ENCODE peak calls at places on chromosomes 7 and 10, in five cellular contexts. One of them, this sample, is unnamed.

GRCh38 chr7:144671429-144671828 is 164.4 kb downstream of the TPK1 start:
- DNase-seq in fibroblast of lung: no peak
- DNase-seq in body of pancreas: no peak
- DNase-seq in hepatocyte: no peak
- DNase-seq in PC-9: no peak
- DNase-seq in this sample: no peak

GRCh38 chr10:91653214-91653875 is 20.5 kb upstream of the PPP1R3C start:
- DNase-seq in body of pancreas: no peak
- DNase-seq in fibroblast of lung: peak; percentile 97
- DNase-seq in PC-9: peak; percentile 32
- DNase-seq in hepatocyte: no peak
- DNase-seq in this sample: no peak

GRCh38 chr10:4704034-4704545 is 121.9 kb upstream of the AKR1E2 start:
- DNase-seq in hepatocyte: peak; percentile 15
- DNase-seq in body of pancreas: peak; percentile 12
- DNase-seq in PC-9: peak; percentile 93
- DNase-seq in fibroblast of lung: peak; percentile 100
- DNase-seq in this sample: no peak

GRCh38 chr10:131546086-131546810 is 234.7 kb upstream of the TCERG1L start:
- DNase-seq in PC-9: peak; percentile 48
- DNase-seq in hepatocyte: peak; percentile 39
- DNase-seq in body of pancreas: no peak
- DNase-seq in fibroblast of lung: no peak
- DNase-seq in this sample: no peak

GRCh38 chr7:68125173-68125572 is 1128.5 kb downstream of the TYW1 start:
- DNase-seq in PC-9: no peak
- DNase-seq in hepatocyte: no peak
- DNase-seq in fibroblast of lung: no peak
- DNase-seq in body of pancreas: no peak
- DNase-seq in this sample: no peak

GRCh38 chr7:101119876-101120275 is 7.0 kb upstream of the SERPINE1 start:
- DNase-seq in fibroblast of lung: peak; percentile 90
- DNase-seq in body of pancreas: no peak
- DNase-seq in PC-9: no peak
- DNase-seq in hepatocyte: no peak
- DNase-seq in this sample: no peak

GRCh38 chr10:43131256-43131655 is 7.0 kb upstream of the CSGALNACT2 start:
- DNase-seq in fibroblast of lung: no peak
- DNase-seq in body of pancreas: no peak
- DNase-seq in hepatocyte: no peak
- DNase-seq in PC-9: no peak
- DNase-seq in this sample: no peak

GRCh38 chr7:575425-576366 is 56.0 kb upstream of the PDGFA start:
- DNase-seq in fibroblast of lung: no peak
- DNase-seq in PC-9: no peak
- DNase-seq in body of pancreas: no peak
- DNase-seq in hepatocyte: no peak
- DNase-seq in this sample: no peak

GRCh38 chr10:100157140-100157539 is 28.7 kb downstream of the ERLIN1 start:
- DNase-seq in hepatocyte: no peak
- DNase-seq in PC-9: no peak
- DNase-seq in body of pancreas: no peak
- DNase-seq in fibroblast of lung: no peak
- DNase-seq in this sample: no peak

GRCh38 chr7:7521259-7521658 is 14.4 kb downstream of the COL28A1 start:
- DNase-seq in PC-9: no peak
- DNase-seq in hepatocyte: no peak
- DNase-seq in fibroblast of lung: no peak
- DNase-seq in body of pancreas: no peak
- DNase-seq in this sample: no peak

GRCh38 chr10:70726909-70727495 is 54.7 kb downstream of the ADAMTS14 start:
- DNase-seq in body of pancreas: no peak
- DNase-seq in fibroblast of lung: no peak
- DNase-seq in hepatocyte: no peak
- DNase-seq in PC-9: no peak
- DNase-seq in this sample: no peak

GRCh38 chr10:12324530-12324929 is 24.8 kb upstream of the CAMK1D start:
- DNase-seq in hepatocyte: no peak
- DNase-seq in body of pancreas: no peak
- DNase-seq in fibroblast of lung: no peak
- DNase-seq in PC-9: no peak
- DNase-seq in this sample: no peak

GRCh38 chr7:142961595-142961972 is 579 bp downstream of the KEL start:
- DNase-seq in fibroblast of lung: no peak
- DNase-seq in body of pancreas: no peak
- DNase-seq in PC-9: no peak
- DNase-seq in hepatocyte: no peak
- DNase-seq in this sample: no peak

GRCh38 chr7:24727165-24728120 is 29.8 kb downstream of the GSDME start:
- DNase-seq in fibroblast of lung: no peak
- DNase-seq in PC-9: no peak
- DNase-seq in body of pancreas: no peak
- DNase-seq in hepatocyte: no peak
- DNase-seq in this sample: no peak

GRCh38 chr7:158292948-158293347 is 294.7 kb downstream of the PTPRN2 start:
- DNase-seq in hepatocyte: no peak
- DNase-seq in fibroblast of lung: no peak
- DNase-seq in PC-9: no peak
- DNase-seq in body of pancreas: no peak
- DNase-seq in this sample: no peak

GRCh38 chr7:91348686-91349085 is 84.5 kb downstream of the FZD1 start:
- DNase-seq in body of pancreas: no peak
- DNase-seq in PC-9: no peak
- DNase-seq in fibroblast of lung: peak; percentile 47
- DNase-seq in hepatocyte: no peak
- DNase-seq in this sample: no peak

GRCh38 chr10:103676058-103676785 is 179.2 kb downstream of the SH3PXD2A start:
- DNase-seq in PC-9: no peak
- DNase-seq in hepatocyte: peak; percentile 59
- DNase-seq in fibroblast of lung: peak; percentile 63
- DNase-seq in body of pancreas: peak; percentile 42
- DNase-seq in this sample: no peak

GRCh38 chr7:90178592-90179279 is 24.5 kb downstream of the STEAP1 start:
- DNase-seq in body of pancreas: no peak
- DNase-seq in PC-9: peak; percentile 87
- DNase-seq in fibroblast of lung: peak; percentile 93
- DNase-seq in hepatocyte: peak; percentile 15
- DNase-seq in this sample: no peak

GRCh38 chr7:2754086-2754485 is 66.1 kb downstream of the AMZ1 start:
- DNase-seq in hepatocyte: no peak
- DNase-seq in PC-9: no peak
- DNase-seq in fibroblast of lung: peak; percentile 51
- DNase-seq in body of pancreas: no peak
- DNase-seq in this sample: no peak

GRCh38 chr7:73799282-73800141 is 29.4 kb upstream of the CLDN3 start:
- DNase-seq in body of pancreas: no peak
- DNase-seq in hepatocyte: no peak
- DNase-seq in PC-9: peak; percentile 46
- DNase-seq in fibroblast of lung: no peak
- DNase-seq in this sample: no peak

GRCh38 chr10:3711918-3712317 is 73.1 kb downstream of the KLF6 start:
- DNase-seq in body of pancreas: no peak
- DNase-seq in fibroblast of lung: no peak
- DNase-seq in PC-9: no peak
- DNase-seq in hepatocyte: no peak
- DNase-seq in this sample: no peak

GRCh38 chr7:1906087-1906830 is 236.2 kb downstream of the ELFN1 start:
- DNase-seq in hepatocyte: no peak
- DNase-seq in fibroblast of lung: no peak
- DNase-seq in PC-9: no peak
- DNase-seq in body of pancreas: no peak
- DNase-seq in this sample: no peak

GRCh38 chr7:155289107-155289506 is 8.6 kb upstream of the INSIG1 start:
- DNase-seq in hepatocyte: no peak
- DNase-seq in body of pancreas: no peak
- DNase-seq in fibroblast of lung: no peak
- DNase-seq in PC-9: no peak
- DNase-seq in this sample: no peak

GRCh38 chr10:61896854-61897661 is 4.4 kb upstream of the ARID5B start:
- DNase-seq in fibroblast of lung: peak; percentile 66
- DNase-seq in hepatocyte: peak; percentile 75
- DNase-seq in body of pancreas: peak; percentile 80
- DNase-seq in PC-9: no peak
- DNase-seq in this sample: peak; percentile 76

GRCh38 chr7:88226886-88227516 is 7.2 kb upstream of the SRI start:
- DNase-seq in body of pancreas: peak; percentile 81
- DNase-seq in PC-9: peak; percentile 99
- DNase-seq in fibroblast of lung: peak; percentile 74
- DNase-seq in hepatocyte: peak; percentile 76
- DNase-seq in this sample: no peak

GRCh38 chr10:10623958-10624590 is 393.6 kb upstream of the CELF2 start:
- DNase-seq in fibroblast of lung: no peak
- DNase-seq in hepatocyte: no peak
- DNase-seq in PC-9: no peak
- DNase-seq in body of pancreas: no peak
- DNase-seq in this sample: no peak

GRCh38 chr10:13485623-13486022 is 43.2 kb downstream of the BEND7 start:
- DNase-seq in body of pancreas: no peak
- DNase-seq in hepatocyte: no peak
- DNase-seq in fibroblast of lung: no peak
- DNase-seq in PC-9: no peak
- DNase-seq in this sample: no peak

DNA sequence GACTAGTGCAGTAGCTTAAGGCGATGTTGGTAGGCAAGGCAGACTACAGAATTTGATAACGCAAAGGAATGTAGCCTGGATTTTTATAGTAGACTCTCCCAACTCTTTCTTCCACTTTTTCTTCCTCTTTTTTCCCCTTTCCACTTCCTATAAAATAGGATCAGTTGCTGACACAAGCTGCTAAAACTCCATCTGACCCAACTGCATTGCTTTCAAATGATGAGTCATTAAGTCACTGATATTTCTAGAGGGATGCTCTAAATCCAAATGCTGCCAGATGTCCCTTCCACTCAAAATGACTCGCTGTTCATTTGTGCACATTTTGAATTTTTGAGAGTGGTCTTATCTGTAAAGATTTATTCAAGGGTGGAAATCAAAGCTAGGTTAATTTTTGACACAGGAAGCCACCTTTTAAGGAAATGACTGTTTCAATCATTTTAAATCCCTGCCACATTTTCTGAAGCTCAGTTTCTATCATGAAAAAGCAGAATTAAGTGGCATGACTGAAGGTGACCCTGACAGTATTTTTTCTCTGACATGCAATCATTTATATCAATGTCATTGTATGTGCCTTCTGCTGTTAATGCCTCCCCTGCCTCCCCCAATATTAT is 25.8 kb upstream of the SFMBT2 start:
- DNase-seq in PC-9: no peak
- DNase-seq in body of pancreas: no peak
- DNase-seq in fibroblast of lung: no peak
- DNase-seq in hepatocyte: no peak
- DNase-seq in this sample: no peak
- H3K4me1 ChIP-seq in PC-9: no peaks in the 10 kb centered on the region
- H3K4me1 ChIP-seq in body of pancreas: peaks cover 12% of the 10 kb centered on the region
- H3K4me1 ChIP-seq in fibroblast of lung: no peaks in the 10 kb centered on the region
- H3K4me1 ChIP-seq in hepatocyte: no peaks in the 10 kb centered on the region
- H3K4me1 ChIP-seq in this sample: peaks cover 4% of the 10 kb centered on the region

GRCh38 chr10:53432035-53432434 is 659.5 kb upstream of the MBL2 start:
- DNase-seq in fibroblast of lung: no peak
- DNase-seq in PC-9: no peak
- DNase-seq in hepatocyte: no peak
- DNase-seq in body of pancreas: no peak
- DNase-seq in this sample: no peak
- H3K4me1 ChIP-seq in fibroblast of lung: no peaks in the 10 kb centered on the region
- H3K4me1 ChIP-seq in PC-9: no peaks in the 10 kb centered on the region
- H3K4me1 ChIP-seq in hepatocyte: no peaks in the 10 kb centered on the region
- H3K4me1 ChIP-seq in body of pancreas: no peaks in the 10 kb centered on the region
- H3K4me1 ChIP-seq in this sample: no peaks in the 10 kb centered on the region

DNA sequence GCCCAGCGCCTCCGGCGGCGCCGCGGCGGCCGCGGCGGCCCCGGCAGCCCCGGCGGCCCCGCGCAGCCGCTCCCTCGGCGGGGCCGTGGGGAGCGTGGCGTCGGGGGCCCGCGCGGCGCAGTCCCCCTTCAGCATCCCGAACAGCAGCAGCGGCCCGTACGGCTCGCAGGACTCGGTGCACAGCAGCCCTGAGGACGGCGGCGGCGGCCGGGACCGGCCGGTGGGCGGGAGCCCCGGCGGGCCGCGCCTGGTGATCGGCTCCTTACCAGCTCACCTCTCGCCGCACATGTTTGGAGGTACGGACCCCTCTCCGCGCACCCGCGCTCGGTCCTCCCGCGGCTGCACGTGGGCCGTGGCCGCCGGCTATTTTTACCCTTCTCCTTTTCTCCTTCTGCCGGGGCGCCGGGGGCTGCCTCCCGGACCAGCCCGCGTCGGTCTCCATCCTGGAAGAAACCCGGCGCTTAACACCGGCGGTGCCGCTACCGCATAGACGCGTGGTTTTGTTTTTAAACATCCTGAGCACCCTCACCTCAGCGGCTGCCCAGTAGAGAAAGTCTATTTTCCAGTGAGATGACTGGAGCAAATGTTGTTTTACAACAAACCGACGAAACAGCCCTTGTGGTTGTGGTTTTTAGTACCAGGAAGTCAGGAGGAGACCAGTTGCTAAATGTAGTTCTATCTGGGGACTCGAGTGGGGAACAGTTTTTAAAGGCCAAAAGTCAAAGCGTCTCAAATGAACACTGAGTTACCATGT is 1.3 kb downstream of the ZNRF2 start:
- DNase-seq in body of pancreas: peak; percentile 33
- DNase-seq in PC-9: peak; percentile 59
- DNase-seq in fibroblast of lung: peak; percentile 65
- DNase-seq in hepatocyte: peak; percentile 34
- DNase-seq in this sample: peak; percentile 62
- H3K4me1 ChIP-seq in body of pancreas: peaks cover 33% of the 10 kb centered on the region
- H3K4me1 ChIP-seq in PC-9: peaks cover 44% of the 10 kb centered on the region
- H3K4me1 ChIP-seq in fibroblast of lung: no peaks in the 10 kb centered on the region
- H3K4me1 ChIP-seq in hepatocyte: peaks cover 24% of the 10 kb centered on the region
- H3K4me1 ChIP-seq in this sample: peaks cover 29% of the 10 kb centered on the region

DNA sequence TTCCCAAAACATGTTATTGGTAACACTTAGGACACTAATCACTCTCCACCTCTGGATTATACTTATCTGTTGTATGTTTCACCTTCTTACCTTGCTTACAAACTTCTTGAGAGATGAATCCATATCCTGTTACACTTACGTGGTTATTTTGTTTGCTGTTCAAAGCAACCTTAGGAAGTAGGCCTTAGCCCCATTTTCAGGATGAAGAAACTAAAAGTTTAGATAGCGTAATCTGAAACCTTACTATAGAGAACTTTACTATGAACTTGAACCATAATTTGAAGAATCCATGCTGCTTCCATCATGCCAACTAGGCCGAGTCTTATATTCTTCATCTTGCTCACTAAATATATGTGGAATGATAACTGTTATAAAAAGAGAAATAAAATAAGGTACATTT is 4.6 kb downstream of the TES start:
- DNase-seq in fibroblast of lung: no peak
- DNase-seq in body of pancreas: no peak
- DNase-seq in PC-9: no peak
- DNase-seq in hepatocyte: no peak
- DNase-seq in this sample: no peak
- H3K4me1 ChIP-seq in fibroblast of lung: peaks cover 8% of the 10 kb centered on the region
- H3K4me1 ChIP-seq in body of pancreas: peaks cover 50% of the 10 kb centered on the region
- H3K4me1 ChIP-seq in PC-9: peaks cover 74% of the 10 kb centered on the region
- H3K4me1 ChIP-seq in hepatocyte: peaks cover 24% of the 10 kb centered on the region
- H3K4me1 ChIP-seq in this sample: peaks cover 72% of the 10 kb centered on the region

DNA sequence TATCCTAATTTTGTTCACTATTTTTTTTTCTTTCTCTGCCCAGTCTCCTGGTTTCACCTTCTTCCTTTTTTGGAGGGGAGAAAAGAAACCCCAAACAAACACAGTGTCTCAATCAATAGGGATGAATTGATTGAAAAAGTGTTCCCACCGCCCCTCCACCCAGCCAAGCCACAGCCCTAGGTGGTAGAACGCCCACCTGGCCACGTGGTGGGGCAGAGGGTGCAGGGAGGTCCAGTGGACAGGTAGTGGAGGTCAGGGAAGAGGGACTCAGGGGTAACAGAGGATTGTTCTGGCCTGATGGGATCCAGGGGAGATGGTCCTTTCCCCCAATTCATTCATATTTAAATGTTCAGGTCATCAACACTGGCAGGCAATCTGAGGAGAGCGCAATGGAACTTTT is 1.8 kb downstream of the INHBA start:
- DNase-seq in fibroblast of lung: no peak
- DNase-seq in PC-9: no peak
- DNase-seq in body of pancreas: no peak
- DNase-seq in hepatocyte: no peak
- DNase-seq in this sample: no peak
- H3K4me1 ChIP-seq in fibroblast of lung: peaks cover 10% of the 10 kb centered on the region
- H3K4me1 ChIP-seq in PC-9: peaks cover 55% of the 10 kb centered on the region
- H3K4me1 ChIP-seq in body of pancreas: peaks cover 28% of the 10 kb centered on the region
- H3K4me1 ChIP-seq in hepatocyte: peaks cover 3% of the 10 kb centered on the region
- H3K4me1 ChIP-seq in this sample: peaks cover 5% of the 10 kb centered on the region